ENCODE peak calls at places on chromosomes 1 and 21, in five cellular contexts. O is AG09309, U is GDM1, J is fibroblast of the conjunctiva, A is GM04504. Z is an unnamed sample.

GRCh38 chr1:48233666-48234065 is 11.2 kb downstream of the SLC5A9 start:
- DNase-seq in O (no peak), U (no peak), J (no peak), A (no peak), Z (no peak)

GRCh38 chr1:98046031-98046641 is 125.3 kb upstream of the DPYD start:
- DNase-seq in O (no peak), U (no peak), J (no peak), A (peak), Z (peak)

GRCh38 chr1:109617291-109617801 is 2.1 kb downstream of the GNAT2 start:
- DNase-seq in O (peak), U (no peak), J (peak), A (peak), Z (peak)

GRCh38 chr1:8004803-8005573 is 21.1 kb downstream of the ERRFI1 start:
- DNase-seq in O (peak), U (no peak), J (peak), A (peak), Z (peak)

GRCh38 chr1:161374373-161374772 is 6.7 kb upstream of the CFAP126 start:
- DNase-seq in O (no peak), U (no peak), J (no peak), A (no peak), Z (peak)

GRCh38 chr1:224591326-224591725 is 24.8 kb upstream of the CNIH3 start:
- DNase-seq in O (no peak), U (no peak), J (no peak), A (no peak), Z (no peak)

GRCh38 chr1:224333309-224333926 is 3.4 kb upstream of the NVL start:
- DNase-seq in O (no peak), U (peak), J (peak), A (no peak), Z (peak)

GRCh38 chr1:67713071-67713806 is 28.2 kb downstream of the GADD45A start:
- DNase-seq in O (peak), U (no peak), J (peak), A (peak), Z (peak)

GRCh38 chr1:215018555-215018954 is 64.0 kb upstream of the KCNK2 start:
- DNase-seq in O (no peak), U (no peak), J (no peak), A (peak), Z (no peak)

GRCh38 chr1:204074274-204075115 is 1.6 kb downstream of the SOX13 start:
- DNase-seq in O (no peak), U (no peak), J (no peak), A (no peak), Z (peak)

GRCh38 chr1:210747890-210748289 is 386.1 kb downstream of the KCNH1 start:
- DNase-seq in O (no peak), U (no peak), J (no peak), A (no peak), Z (no peak)

GRCh38 chr1:76035053-76035452 is 39.5 kb upstream of the ST6GALNAC3 start:
- DNase-seq in O (no peak), U (no peak), J (no peak), A (no peak), Z (peak)

GRCh38 chr1:90133133-90133532 is 138.2 kb downstream of the ZNF326 start:
- DNase-seq in O (no peak), U (no peak), J (no peak), A (no peak), Z (peak)

GRCh38 chr1:2228684-2229031 is 539 bp downstream of the SKI start:
- DNase-seq in O (no peak), U (no peak), J (no peak), A (no peak), Z (no peak)

GRCh38 chr1:167328762-167329483 is 108.2 kb downstream of the POU2F1 start:
- DNase-seq in O (no peak), U (peak), J (no peak), A (no peak), Z (no peak)

GRCh38 chr1:150320667-150320978 is 710 bp upstream of the PRPF3 start:
- DNase-seq in O (no peak), U (no peak), J (no peak), A (no peak), Z (no peak)

GRCh38 chr21:25550352-25550751 is 56.9 kb downstream of the MRPL39 start:
- DNase-seq in O (no peak), U (no peak), J (no peak), A (no peak), Z (no peak)

GRCh38 chr1:15172405-15173259 is 19.1 kb downstream of the TMEM51 start:
- DNase-seq in O (no peak), U (no peak), J (no peak), A (no peak), Z (no peak)

GRCh38 chr1:9573723-9574122 is 15.0 kb upstream of the TMEM201 start:
- DNase-seq in O (no peak), U (no peak), J (no peak), A (no peak), Z (peak)

GRCh38 chr21:19433623-19434022 is 1030.0 kb upstream of the TMPRSS15 start:
- DNase-seq in O (no peak), U (no peak), J (no peak), A (no peak), Z (no peak)

GRCh38 chr1:59738152-59738551 is 76.6 kb upstream of the HOOK1 start:
- DNase-seq in O (no peak), U (no peak), J (peak), A (no peak), Z (no peak)

GRCh38 chr1:248825909-248826760 is at the start of gene SH3BP5L:
- DNase-seq in O (peak), U (peak), J (peak), A (peak), Z (peak)

GRCh38 chr1:115706774-115707425 is 61.6 kb downstream of the CASQ2 start:
- DNase-seq in O (peak), U (peak), J (peak), A (peak), Z (peak)

GRCh38 chr1:244280221-244280620 is 171.5 kb downstream of the ADSS2 start:
- DNase-seq in O (no peak), U (no peak), J (no peak), A (no peak), Z (no peak)

GRCh38 chr1:112231331-112231730 is 164.7 kb upstream of the CTTNBP2NL start:
- DNase-seq in O (no peak), U (no peak), J (no peak), A (no peak), Z (no peak)

GRCh38 chr21:41888749-41889376 is 9.7 kb upstream of the PRDM15 start:
- DNase-seq in O (no peak), U (no peak), J (no peak), A (peak), Z (no peak)

GRCh38 chr1:115648717-115649691 is 7.2 kb downstream of the VANGL1 start:
- DNase-seq in O (no peak), U (no peak), J (no peak), A (no peak), Z (no peak)

GRCh38 chr1:25641931-25642611 is 25.5 kb downstream of the MAN1C1 start:
- DNase-seq in O (no peak), U (no peak), J (peak), A (peak), Z (no peak)

GRCh38 chr1:94456736-94457135 is 38.5 kb downstream of the ABCD3 start:
- DNase-seq in O (no peak), U (no peak), J (no peak), A (no peak), Z (no peak)

GRCh38 chr1:15213333-15213732 is 33.7 kb upstream of the FHAD1 start:
- DNase-seq in O (peak), U (no peak), J (no peak), A (no peak), Z (no peak)

GRCh38 chr1:154862927-154863701 is 7.0 kb downstream of the KCNN3 start:
- DNase-seq in O (no peak), U (no peak), J (no peak), A (no peak), Z (no peak)

Z was measured in SK-N-SH.